ENCODE peak calls at places on chromosomes 1 and 21, in six cellular contexts. P, O, K, Y, V and D are unnamed samples.

GRCh38 chr1:94015489-94015817 is 105.5 kb downstream of the ABCA4 start:
- DNase-seq in P (no peak), O (no peak), K (no peak), Y (no peak), V (no peak), D (no peak)

GRCh38 chr1:21247892-21248715 is 42.2 kb downstream of the ECE1 start:
- DNase-seq in P (no peak), O (no peak), K (no peak), Y (peak), V (no peak), D (no peak)

GRCh38 chr1:217528271-217528670 is 102.6 kb downstream of the GPATCH2 start:
- DNase-seq in P (no peak), O (no peak), K (no peak), Y (no peak), V (no peak), D (no peak)

GRCh38 chr1:201023517-201023902 is at the start of gene KIF21B:
- DNase-seq in P (peak), O (peak), K (peak), Y (peak), V (no peak), D (peak)

GRCh38 chr1:241612533-241613505 is 27.4 kb downstream of the CHML start:
- DNase-seq in P (no peak), O (no peak), K (no peak), Y (no peak), V (no peak), D (no peak)

GRCh38 chr21:18801468-18801867 is 397.9 kb upstream of the TMPRSS15 start:
- DNase-seq in P (no peak), O (no peak), K (no peak), Y (no peak), V (no peak), D (no peak)

GRCh38 chr1:234550341-234551031 is 59.5 kb downstream of the IRF2BP2 start:
- DNase-seq in P (no peak), O (no peak), K (no peak), Y (no peak), V (no peak), D (no peak)

GRCh38 chr1:167904641-167905040 is 9.3 kb downstream of the ADCY10 start:
- DNase-seq in P (no peak), O (no peak), K (no peak), Y (no peak), V (no peak), D (no peak)

GRCh38 chr1:2271841-2272655 is 43.9 kb downstream of the SKI start:
- DNase-seq in P (no peak), O (no peak), K (no peak), Y (no peak), V (no peak), D (no peak)

GRCh38 chr1:2448098-2448445 is 28.0 kb upstream of the PLCH2 start:
- DNase-seq in P (peak), O (no peak), K (no peak), Y (peak), V (no peak), D (no peak)

GRCh38 chr21:41706263-41706639 is 60.6 kb downstream of the RIPK4 start:
- DNase-seq in P (no peak), O (no peak), K (no peak), Y (no peak), V (no peak), D (no peak)

GRCh38 chr1:154414606-154415005 is 9.5 kb downstream of the IL6R start:
- DNase-seq in P (no peak), O (no peak), K (no peak), Y (no peak), V (no peak), D (no peak)

GRCh38 chr1:70057500-70057899 is 147.9 kb downstream of the LRRC40 start:
- DNase-seq in P (no peak), O (no peak), K (no peak), Y (no peak), V (no peak), D (no peak)

GRCh38 chr1:217067642-217068041 is 344.4 kb upstream of the ESRRG start:
- DNase-seq in P (no peak), O (no peak), K (no peak), Y (no peak), V (peak), D (no peak)

GRCh38 chr1:165768513-165769394 is at the start of gene TMCO1:
- DNase-seq in P (peak), O (peak), K (peak), Y (peak), V (peak), D (peak)

GRCh38 chr1:56967900-56968832 is 2.4 kb upstream of the C8B start:
- DNase-seq in P (peak), O (peak), K (no peak), Y (peak), V (no peak), D (no peak)

GRCh38 chr1:154463512-154463990 is 38.5 kb upstream of the TDRD10 start:
- DNase-seq in P (no peak), O (no peak), K (no peak), Y (no peak), V (peak), D (no peak)

GRCh38 chr1:169105434-169106094 is 926 bp upstream of the ATP1B1 start:
- DNase-seq in P (peak), O (peak), K (no peak), Y (peak), V (no peak), D (peak)

GRCh38 chr1:198653815-198654413 is 15.1 kb downstream of the PTPRC start:
- DNase-seq in P (no peak), O (no peak), K (no peak), Y (no peak), V (no peak), D (no peak)

GRCh38 chr1:33424610-33425009 is 6.3 kb downstream of the PHC2 start:
- DNase-seq in P (no peak), O (no peak), K (no peak), Y (no peak), V (no peak), D (no peak)

GRCh38 chr1:203663294-203663693 is 36.7 kb downstream of the ATP2B4 start:
- DNase-seq in P (no peak), O (no peak), K (no peak), Y (no peak), V (no peak), D (no peak)

GRCh38 chr1:34286547-34286946 is 109.8 kb downstream of the C1orf94 start:
- DNase-seq in P (no peak), O (no peak), K (no peak), Y (no peak), V (no peak), D (no peak)

GRCh38 chr1:102836991-102837390 is 271.3 kb downstream of the COL11A1 start:
- DNase-seq in P (no peak), O (no peak), K (no peak), Y (no peak), V (no peak), D (no peak)

GRCh38 chr1:223230161-223230881 is 87.3 kb upstream of the TLR5 start:
- DNase-seq in P (no peak), O (no peak), K (no peak), Y (no peak), V (no peak), D (no peak)

GRCh38 chr1:34378968-34379729 is 202.4 kb downstream of the C1orf94 start:
- DNase-seq in P (peak), O (peak), K (no peak), Y (no peak), V (no peak), D (no peak)

GRCh38 chr1:40404670-40405462 is 31.3 kb downstream of the SMAP2 start:
- DNase-seq in P (peak), O (no peak), K (no peak), Y (peak), V (no peak), D (no peak)

GRCh38 chr1:234774971-234775370 is 165.0 kb upstream of the IRF2BP2 start:
- DNase-seq in P (no peak), O (peak), K (no peak), Y (no peak), V (no peak), D (no peak)

GRCh38 chr1:220409751-220410370 is 118.1 kb upstream of the MARK1 start:
- DNase-seq in P (no peak), O (no peak), K (no peak), Y (no peak), V (no peak), D (no peak)

GRCh38 chr1:40649592-40649930 is 15.9 kb downstream of the RIMS3 start:
- DNase-seq in P (no peak), O (no peak), K (no peak), Y (no peak), V (no peak), D (no peak)

DNA sequence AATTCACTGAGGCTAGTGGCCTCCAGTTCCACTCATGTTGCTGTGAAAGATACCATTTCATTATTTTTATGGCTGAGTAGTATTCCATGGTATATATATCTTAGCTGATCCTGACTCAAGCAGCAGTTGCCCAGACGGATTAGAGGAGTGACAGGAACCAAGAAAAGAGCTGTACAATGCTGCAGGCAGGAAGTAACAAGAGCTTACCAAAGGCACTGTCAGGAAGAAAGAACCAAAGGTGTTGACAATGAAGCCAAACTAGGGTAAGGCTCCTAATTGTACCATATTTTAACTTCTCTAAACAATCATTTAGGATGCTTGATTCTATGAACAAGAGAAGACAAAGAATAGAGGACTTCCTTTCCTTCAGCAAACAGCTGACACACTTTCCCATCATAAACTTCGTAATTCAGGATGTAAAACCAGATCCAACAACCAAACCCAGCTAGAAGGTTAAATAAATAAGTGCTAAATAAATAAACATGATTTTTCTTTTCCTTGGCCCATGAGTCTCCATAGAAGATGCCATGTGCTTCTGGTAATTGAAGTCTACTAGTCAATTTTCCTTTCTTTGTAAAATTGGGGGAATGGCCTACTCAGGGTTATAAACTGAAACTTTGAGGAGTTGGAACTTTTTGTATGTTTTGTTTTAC is 248.2 kb upstream of the SGIP1 start:
- DNase-seq in P (no peak), O (no peak), K (no peak), Y (no peak), V (no peak), D (no peak)
- TF ChIP-seq TAF1 in P (no peak), O (no peak), K (no peak), Y (no peak), V (no peak), D (no peak)

GRCh38 chr1:17314491-17314971 is 6.5 kb downstream of the PADI4 start:
- DNase-seq in P (no peak), O (no peak), K (no peak), Y (no peak), V (no peak), D (no peak)

GRCh38 chr1:17313910-17314309 is 5.9 kb downstream of the PADI4 start:
- DNase-seq in P (no peak), O (no peak), K (no peak), Y (no peak), V (no peak), D (no peak)

GRCh38 chr1:17318262-17318661 is 10.3 kb downstream of the PADI4 start:
- DNase-seq in P (no peak), O (no peak), K (no peak), Y (no peak), V (no peak), D (no peak)

GRCh38 chr1:17315542-17316130 is 7.6 kb downstream of the PADI4 start:
- DNase-seq in P (no peak), O (peak), K (no peak), Y (no peak), V (no peak), D (no peak)

DNA sequence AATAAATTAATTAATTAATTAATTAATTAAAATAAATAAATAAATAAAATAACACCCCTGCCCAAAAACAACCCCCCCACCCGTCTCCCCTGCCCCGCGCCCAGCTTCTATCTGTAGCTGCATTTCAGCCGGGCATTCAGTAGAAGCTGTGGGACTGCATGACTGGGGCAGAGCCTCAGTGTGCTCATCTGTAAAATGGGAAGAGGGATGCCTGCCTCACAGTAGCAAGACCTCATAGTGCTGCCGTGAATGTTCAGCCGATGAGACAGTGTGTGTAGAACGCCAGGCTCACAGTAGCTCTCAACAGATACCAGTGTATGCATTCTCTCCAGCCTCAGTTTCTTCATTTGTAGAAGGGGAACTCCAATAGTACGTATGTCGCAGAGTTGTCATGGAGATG is 8.7 kb downstream of the PADI4 start:
- DNase-seq in P (no peak), O (no peak), K (no peak), Y (no peak), V (no peak), D (no peak)
- TF ChIP-seq POLR2A in P (no peak), O (no peak), K (no peak), Y (no peak), V (no peak), D (no peak)

GRCh38 chr1:23966973-23967493 is 7.4 kb downstream of the PNRC2 start:
- DNase-seq in P (no peak), O (no peak), K (no peak), Y (no peak), V (no peak), D (no peak)
- TF ChIP-seq POLR2AphosphoS5 in P (no peak), O (no peak), K (peak), Y (no peak), V (peak), D (peak)

DNA sequence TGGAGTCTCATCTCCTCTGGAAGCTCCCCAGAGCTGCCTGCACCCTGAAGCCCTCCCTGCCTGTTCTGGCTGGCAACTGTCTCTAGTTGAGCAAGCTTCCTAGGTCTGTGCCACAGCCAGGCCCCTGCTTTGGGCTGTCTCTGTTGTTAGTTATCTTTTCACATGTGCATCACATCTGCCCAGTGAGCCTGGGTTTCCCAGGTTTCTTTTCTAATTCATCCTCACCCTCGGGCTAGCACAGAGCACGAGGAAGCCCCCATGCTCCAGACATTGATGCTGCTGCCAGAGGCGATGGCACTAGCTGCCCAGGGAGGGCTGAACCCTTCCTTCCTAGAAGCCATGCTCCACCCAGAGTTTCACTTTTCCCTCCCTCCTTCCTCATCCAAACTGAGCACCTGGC is 27.2 kb downstream of the RASSF5 start:
- DNase-seq in P (no peak), O (no peak), K (no peak), Y (no peak), V (no peak), D (no peak)
- TF ChIP-seq TAF1 in P (no peak), O (no peak), K (no peak), Y (no peak), V (no peak), D (no peak)